ENCODE peak calls at places on chromosomes 3 and 15, in four cellular contexts. C is fibroblast of pulmonary artery, Y is fibroblast of villous mesenchyme, P is H9. U is an unnamed sample.

GRCh38 chr15:99118801-99119546 is 14.1 kb downstream of the SYNM start:
- DNase-seq in P (no peak), C (no peak), Y (no peak), U (no peak)

GRCh38 chr3:100425321-100425720 is 24.0 kb downstream of the LNP1 start:
- DNase-seq in P (no peak), Y (no peak), C (peak; percentile 18), U (no peak)

GRCh38 chr15:81285461-81285860 is 38.5 kb downstream of the STARD5 start:
- DNase-seq in C (no peak), P (no peak), Y (no peak), U (no peak)

GRCh38 chr3:134327594-134327975 is 46.7 kb downstream of the AMOTL2 start:
- DNase-seq in C (peak; percentile 60), Y (peak; percentile 81), P (no peak), U (peak; percentile 84)

GRCh38 chr3:8851703-8852102 is 82.3 kb upstream of the OXTR start:
- DNase-seq in Y (peak; percentile 77), C (peak; percentile 82), P (no peak), U (peak; percentile 96)

GRCh38 chr3:46504780-46505179 is 7.0 kb downstream of the RTP3 start:
- DNase-seq in C (no peak), Y (no peak), P (no peak), U (no peak)

GRCh38 chr3:14320221-14320620 is 82.2 kb upstream of the SLC6A6 start:
- DNase-seq in C (no peak), Y (no peak), P (no peak), U (no peak)

GRCh38 chr3:155356594-155357370 is 63.3 kb upstream of the STRIT1 start:
- DNase-seq in C (peak; percentile 1), P (peak; percentile 64), Y (no peak), U (no peak)

GRCh38 chr3:55750525-55750924 is 263.4 kb upstream of the WNT5A start:
- DNase-seq in Y (peak; percentile 34), P (no peak), C (peak; percentile 31), U (peak; percentile 82)

GRCh38 chr3:45225465-45226205 is 452 bp downstream of the TMEM158 start:
- DNase-seq in Y (no peak), C (peak; percentile 24), P (peak; percentile 39), U (no peak)

GRCh38 chr3:87350367-87351199 is 74.2 kb upstream of the POU1F1 start:
- DNase-seq in Y (peak; percentile 53), P (no peak), C (peak; percentile 69), U (peak; percentile 48)

GRCh38 chr3:139710212-139710611 is 32.4 kb upstream of the NMNAT3 start:
- DNase-seq in C (no peak), Y (no peak), P (no peak), U (no peak)

GRCh38 chr15:67082007-67082536 is 16.7 kb downstream of the SMAD3 start:
- DNase-seq in C (no peak), Y (peak; percentile 69), P (no peak), U (no peak)

GRCh38 chr15:70474367-70474681 is 289.0 kb downstream of the UACA start:
- DNase-seq in Y (no peak), P (no peak), C (no peak), U (no peak)

GRCh38 chr15:71526061-71526460 is 284.3 kb upstream of the NR2E3 start:
- DNase-seq in Y (peak; percentile 61), P (no peak), C (peak; percentile 25), U (no peak)

GRCh38 chr3:126452213-126452612 is 23.5 kb downstream of the ZXDC start:
- DNase-seq in P (no peak), C (no peak), Y (no peak), U (no peak)

GRCh38 chr3:46923559-46924350 is 46.2 kb downstream of the PTH1R start:
- DNase-seq in P (peak; percentile 66), Y (peak; percentile 52), C (peak; percentile 45), U (peak; percentile 24)

GRCh38 chr15:85024509-85025336 is 43.1 kb downstream of the PDE8A start:
- DNase-seq in Y (peak; percentile 60), P (no peak), C (no peak), U (no peak)

GRCh38 chr3:140176526-140176925 is 241.5 kb downstream of the CLSTN2 start:
- DNase-seq in Y (no peak), P (no peak), C (peak; percentile 14), U (no peak)

GRCh38 chr15:41263891-41264351 is 32.9 kb downstream of the CHP1 start:
- DNase-seq in C (peak; percentile 74), Y (peak; percentile 86), P (peak; percentile 52), U (no peak)

GRCh38 chr3:197256836-197257444 is 41.5 kb downstream of the DLG1 start:
- DNase-seq in P (no peak), Y (peak; percentile 68), C (peak; percentile 78), U (peak; percentile 45)

GRCh38 chr15:98391568-98391967 is 256.8 kb upstream of the IGF1R start:
- DNase-seq in P (no peak), Y (no peak), C (no peak), U (no peak)

GRCh38 chr3:16322189-16322588 is 57.2 kb downstream of the OXNAD1 start:
- DNase-seq in Y (no peak), C (no peak), P (no peak), U (no peak)

GRCh38 chr3:116423365-116423764 is 21.9 kb downstream of the LSAMP start:
- DNase-seq in Y (no peak), C (no peak), P (no peak), U (no peak)

GRCh38 chr3:152257246-152258074 is 11.3 kb upstream of the MBNL1 start:
- DNase-seq in Y (no peak), C (no peak), P (no peak), U (peak; percentile 18)

GRCh38 chr3:33786565-33787327 is 11.7 kb upstream of the PDCD6IP start:
- DNase-seq in Y (no peak), P (no peak), C (no peak), U (no peak)

GRCh38 chr15:86877171-86877631 is 797.5 kb downstream of the AGBL1 start:
- DNase-seq in P (no peak), Y (no peak), C (no peak), U (no peak)

GRCh38 chr3:34238407-34238806 is 440.0 kb downstream of the PDCD6IP start:
- DNase-seq in C (no peak), Y (no peak), P (no peak), U (no peak)

GRCh38 chr3:12252859-12253258 is 36.0 kb upstream of the PPARG start:
- DNase-seq in Y (no peak), C (no peak), P (no peak), U (no peak)

GRCh38 chr3:8712045-8712870 is 21.3 kb upstream of the CAV3 start:
- DNase-seq in P (no peak), Y (peak; percentile 47), C (no peak), U (no peak)

GRCh38 chr3:194617827-194618226 is 15.4 kb downstream of the TMEM44 start:
- DNase-seq in C (peak; percentile 35), P (no peak), Y (no peak), U (no peak)

GRCh38 chr15:42736178-42736792 is 643 bp downstream of the CDAN1 start:
- DNase-seq in Y (peak; percentile 14), C (peak; percentile 7), P (no peak), U (no peak)

GRCh38 chr3:98826126-98826525 is 63.0 kb downstream of the ST3GAL6 start:
- DNase-seq in P (no peak), C (no peak), Y (no peak), U (no peak)

GRCh38 chr3:155281892-155282291 is 11.6 kb downstream of the STRIT1 start:
- DNase-seq in C (peak; percentile 16), Y (peak; percentile 9), P (no peak), U (peak; percentile 11)

DNA sequence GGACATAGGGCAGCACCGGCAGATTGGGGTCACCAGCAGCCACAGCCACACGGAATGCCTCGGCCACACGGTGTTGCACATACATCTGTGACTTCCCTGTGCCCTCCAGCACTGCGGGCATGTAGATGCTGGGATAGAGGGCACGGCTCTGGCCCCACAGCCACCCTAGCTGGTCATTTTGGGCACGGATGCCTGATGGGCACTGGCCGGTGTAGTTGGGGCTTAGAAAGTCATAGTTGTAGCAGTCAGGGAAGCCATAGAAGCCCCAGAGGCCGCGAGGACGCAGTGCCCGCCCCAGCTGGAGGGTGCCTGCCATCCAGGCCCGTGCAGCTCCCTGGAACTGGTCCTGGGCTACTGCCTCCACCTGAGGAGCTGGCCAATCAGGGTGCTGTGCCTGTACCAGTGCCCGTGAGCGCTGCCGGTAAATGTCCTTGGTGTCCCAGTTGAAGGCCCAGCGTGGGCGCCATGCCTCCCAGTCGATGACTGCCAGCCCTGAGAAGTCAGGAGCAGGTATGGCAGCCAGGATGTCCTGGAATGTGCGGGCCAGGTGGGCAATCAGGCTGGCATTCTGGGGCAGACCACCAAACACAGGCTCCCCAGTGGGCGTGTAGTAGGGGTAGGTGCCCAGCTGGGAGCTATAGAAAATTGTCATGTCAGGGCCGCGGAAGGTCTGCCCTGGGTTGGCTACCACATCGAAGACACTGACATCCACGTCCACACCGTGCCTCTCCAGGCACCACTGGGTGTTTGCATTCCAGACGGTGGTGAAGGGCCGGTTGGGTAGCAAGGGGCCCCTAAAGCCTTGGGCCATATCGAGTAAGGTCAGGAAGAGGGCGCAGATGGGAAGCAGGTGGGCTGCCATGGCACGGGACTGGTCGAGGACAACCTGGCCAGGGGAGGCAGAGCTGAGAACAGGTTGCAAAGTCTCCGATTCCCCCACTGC is 1.0 kb downstream of the HYAL1 start:
- DNase-seq in P (no peak), C (no peak), Y (no peak), U (no peak)
- TF ChIP-seq CTCF in P (no peak), C (no peak), Y (no peak), U (no peak)

DNA sequence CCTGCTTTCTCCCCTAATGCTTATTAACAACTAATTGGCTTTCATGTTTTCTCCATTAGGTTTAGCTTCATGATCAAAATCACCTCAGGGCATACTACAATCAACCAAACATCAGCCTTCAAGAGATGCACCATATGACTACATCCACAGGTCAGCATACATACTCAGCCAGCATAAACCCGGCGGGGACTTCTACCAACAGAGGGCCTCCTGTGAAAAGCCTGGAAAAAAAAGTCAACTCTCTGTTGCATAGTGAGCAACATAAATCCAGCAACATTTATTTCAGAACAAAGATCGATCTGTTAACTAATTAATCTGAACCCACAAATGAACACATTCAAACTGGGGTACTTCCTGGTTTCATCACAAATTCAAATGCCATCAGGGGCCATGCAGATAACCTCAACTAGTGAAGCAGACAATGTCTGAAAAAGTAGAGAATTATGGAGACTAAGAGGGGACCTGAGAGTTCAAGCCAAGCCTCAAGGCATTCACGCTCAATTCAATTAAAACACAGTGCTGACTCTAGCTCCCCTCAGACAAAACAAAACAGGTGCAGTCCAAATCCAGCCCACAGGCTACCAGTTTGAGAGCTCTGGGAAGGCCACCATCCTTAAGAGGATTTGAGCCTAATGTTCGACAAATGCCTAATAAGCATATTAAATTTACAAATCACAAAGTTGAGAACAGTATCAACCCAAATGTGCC is 124.5 kb downstream of the MAGI1 start:
- DNase-seq in C (no peak), Y (no peak), P (no peak), U (peak; percentile 9)
- TF ChIP-seq CTCF in C (peak; percentile 30), Y (peak; percentile 33), P (peak; percentile 40), U (no peak)

GRCh38 chr15:52678468-52679231 is 538 bp downstream of the ATOSA start:
- DNase-seq in Y (peak; percentile 60), P (peak; percentile 73), C (peak; percentile 68), U (peak; percentile 60)
- TF ChIP-seq CTCF in Y (peak; percentile 19), P (no peak), C (no peak), U (peak; percentile 29)

GRCh38 chr3:186844908-186845307 is 2.4 kb downstream of the ADIPOQ start:
- DNase-seq in C (no peak), P (no peak), Y (no peak), U (no peak)
- TF ChIP-seq CTCF in C (no peak), P (no peak), Y (no peak), U (no peak)

GRCh38 chr15:40106203-40107161 is 2.2 kb downstream of the BMF start:
- DNase-seq in P (peak; percentile 91), Y (peak; percentile 90), C (peak; percentile 88), U (no peak)
- TF ChIP-seq CTCF in P (no peak), Y (no peak), C (no peak), U (no peak)

GRCh38 chr3:189337672-189338071 is 165.9 kb downstream of the TPRG1 start:
- DNase-seq in C (no peak), P (no peak), Y (no peak), U (no peak)
- TF ChIP-seq CTCF in C (no peak), P (peak; percentile 23), Y (peak; percentile 9), U (no peak)